ENCODE peak calls at places on chromosomes 7 and 10, in six cellular contexts. W is erythroblast; C is activated CD8-positive, alpha-beta memory T cell treated with anti-CD3 and anti-CD28 coated beads for 48 hours; M is AG09309; S is Right ventricle myocardium inferior; V is NCI-H2081. L is an unnamed sample.

GRCh38 chr10:23172846-23173548 is 19.1 kb upstream of the PTF1A start:
- DNase-seq in M (no peak), W (no peak), V (no peak), C (no peak), S (no peak), L (no peak)

GRCh38 chr10:23693895-23694294 is 255.0 kb downstream of the OTUD1 start:
- DNase-seq in C (no peak), M (no peak), V (no peak), S (no peak), W (no peak), L (no peak)

GRCh38 chr10:8051851-8052257 is 2.6 kb upstream of the GATA3 start:
- DNase-seq in C (no peak), V (no peak), S (no peak), W (no peak), M (no peak), L (no peak)

GRCh38 chr10:42488416-42488815 is 150.0 kb downstream of the ZNF33B start:
- DNase-seq in M (peak), V (no peak), W (no peak), C (no peak), S (no peak), L (no peak)

GRCh38 chr7:22445140-22445722 is 54.8 kb downstream of the STEAP1B start:
- DNase-seq in C (no peak), S (peak), M (no peak), V (peak), W (no peak), L (peak)

GRCh38 chr10:84845628-84846261 is 517.4 kb downstream of the CCSER2 start:
- DNase-seq in S (no peak), W (no peak), V (peak), M (no peak), C (no peak), L (no peak)

GRCh38 chr10:87518937-87519336 is 14.2 kb downstream of the MINPP1 start:
- DNase-seq in C (no peak), S (no peak), V (no peak), W (no peak), M (no peak), L (no peak)

GRCh38 chr10:124997791-124998623 is 56.1 kb downstream of the ZRANB1 start:
- DNase-seq in S (no peak), W (no peak), C (no peak), V (no peak), M (no peak), L (peak)

GRCh38 chr7:130697791-130698190 is 11.4 kb upstream of the TSGA13 start:
- DNase-seq in S (no peak), V (no peak), M (no peak), W (no peak), C (no peak), L (no peak)

GRCh38 chr7:17447728-17448478 is 149.5 kb downstream of the AHR start:
- DNase-seq in M (no peak), C (no peak), S (no peak), W (no peak), V (no peak), L (no peak)

GRCh38 chr10:14052926-14053325 is 277.8 kb downstream of the FRMD4A start:
- DNase-seq in W (no peak), V (peak), S (no peak), C (no peak), M (no peak), L (no peak)

GRCh38 chr10:51073461-51074237 is 638 bp upstream of the PRKG1 start:
- DNase-seq in V (no peak), S (peak), W (no peak), M (no peak), C (no peak), L (peak)

GRCh38 chr7:25906003-25906402 is 246.0 kb upstream of the NFE2L3 start:
- DNase-seq in M (no peak), S (no peak), C (no peak), W (no peak), V (no peak), L (no peak)

GRCh38 chr10:118983263-118983662 is 46.3 kb upstream of the NANOS1 start:
- DNase-seq in C (no peak), W (no peak), S (no peak), M (no peak), V (peak), L (no peak)

L was measured in transverse colon.